ENCODE peak calls at places on chromosomes 3 and 15, in five cellular contexts. One of them, this sample, is unnamed.

GRCh38 chr3:149507491-149508324 is 33.2 kb downstream of the TM4SF4 start:
- DNase-seq in GM12878: peak
- DNase-seq in WTC11: no peak
- DNase-seq in HepG2: no peak
- DNase-seq in K562: no peak
- DNase-seq in this sample: no peak

GRCh38 chr3:62415312-62415791 is 42.0 kb upstream of the FEZF2 start:
- DNase-seq in GM12878: no peak
- DNase-seq in K562: no peak
- DNase-seq in HepG2: no peak
- DNase-seq in WTC11: peak
- DNase-seq in this sample: no peak

GRCh38 chr15:89307046-89307587 is 27.5 kb downstream of the POLG start:
- DNase-seq in HepG2: no peak
- DNase-seq in GM12878: no peak
- DNase-seq in WTC11: no peak
- DNase-seq in K562: no peak
- DNase-seq in this sample: no peak

GRCh38 chr3:122890077-122890484 is 95.2 kb downstream of the SLC49A4 start:
- DNase-seq in K562: no peak
- DNase-seq in GM12878: peak
- DNase-seq in HepG2: no peak
- DNase-seq in WTC11: peak
- DNase-seq in this sample: no peak

GRCh38 chr3:129233538-129233937 is 15.9 kb upstream of the COPG1 start:
- DNase-seq in K562: no peak
- DNase-seq in WTC11: no peak
- DNase-seq in HepG2: no peak
- DNase-seq in GM12878: peak
- DNase-seq in this sample: no peak

GRCh38 chr3:51682079-51682478 is 11.0 kb downstream of the TEX264 start:
- DNase-seq in K562: peak
- DNase-seq in GM12878: peak
- DNase-seq in HepG2: peak
- DNase-seq in WTC11: peak
- DNase-seq in this sample: peak

GRCh38 chr15:81182031-81182745 is 14.5 kb upstream of the IL16 start:
- DNase-seq in GM12878: no peak
- DNase-seq in WTC11: no peak
- DNase-seq in K562: no peak
- DNase-seq in HepG2: no peak
- DNase-seq in this sample: no peak

GRCh38 chr3:24614353-24614752 is 119.7 kb upstream of the THRB start:
- DNase-seq in WTC11: no peak
- DNase-seq in HepG2: no peak
- DNase-seq in K562: no peak
- DNase-seq in GM12878: no peak
- DNase-seq in this sample: no peak

GRCh38 chr3:66402596-66403267 is 98.1 kb downstream of the LRIG1 start:
- DNase-seq in HepG2: no peak
- DNase-seq in K562: peak
- DNase-seq in WTC11: no peak
- DNase-seq in GM12878: no peak
- DNase-seq in this sample: no peak

GRCh38 chr3:64686446-64686908 is 1.3 kb downstream of the ADAMTS9 start:
- DNase-seq in GM12878: no peak
- DNase-seq in K562: peak
- DNase-seq in HepG2: peak
- DNase-seq in WTC11: peak
- DNase-seq in this sample: peak

GRCh38 chr3:148513066-148513671 is 184.5 kb upstream of the AGTR1 start:
- DNase-seq in WTC11: no peak
- DNase-seq in GM12878: no peak
- DNase-seq in HepG2: no peak
- DNase-seq in K562: no peak
- DNase-seq in this sample: no peak

GRCh38 chr3:27800261-27800660 is 78.1 kb upstream of the EOMES start:
- DNase-seq in K562: no peak
- DNase-seq in GM12878: no peak
- DNase-seq in WTC11: no peak
- DNase-seq in HepG2: no peak
- DNase-seq in this sample: no peak

GRCh38 chr3:142019794-142020320 is 129.5 kb downstream of the TFDP2 start:
- DNase-seq in HepG2: no peak
- DNase-seq in K562: peak
- DNase-seq in WTC11: no peak
- DNase-seq in GM12878: peak
- DNase-seq in this sample: no peak

DNA sequence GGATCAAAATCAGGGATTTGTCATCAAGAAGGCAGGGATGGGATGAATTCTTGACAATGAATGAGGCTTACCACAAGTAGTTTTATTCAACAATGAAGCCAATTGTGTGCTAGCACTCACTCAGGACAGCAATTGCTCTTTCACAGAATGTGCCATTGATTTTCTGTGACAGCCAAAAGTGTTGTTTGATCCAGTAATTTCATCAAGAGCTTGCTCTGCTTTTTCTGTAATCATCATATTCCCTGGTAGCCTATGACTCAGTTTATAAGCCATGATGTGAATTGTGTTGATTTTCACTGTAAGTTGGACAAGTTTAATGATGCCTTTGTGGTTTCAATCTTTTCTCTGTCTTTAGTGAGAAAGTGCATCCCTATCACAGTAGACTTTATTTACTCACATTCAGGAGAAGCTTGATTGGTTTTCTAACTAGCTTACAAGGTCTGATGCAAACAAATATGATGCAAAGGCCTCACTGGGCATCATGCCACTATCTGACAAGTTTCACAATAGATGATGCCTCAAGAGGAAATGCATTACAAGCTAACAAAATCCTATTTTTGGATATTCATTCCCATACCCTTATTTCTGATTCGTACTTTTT is 13.6 kb upstream of the CSRNP1 start:
- DNase-seq in HepG2: no peak
- DNase-seq in K562: no peak
- DNase-seq in WTC11: no peak
- DNase-seq in GM12878: no peak
- DNase-seq in this sample: no peak
- TF ChIP-seq ESRRA in HepG2: no peak
- TF ChIP-seq ESRRA in K562: no peak
- TF ChIP-seq ESRRA in WTC11: no peak
- TF ChIP-seq ESRRA in GM12878: no peak
- TF ChIP-seq ESRRA in this sample: no peak

DNA sequence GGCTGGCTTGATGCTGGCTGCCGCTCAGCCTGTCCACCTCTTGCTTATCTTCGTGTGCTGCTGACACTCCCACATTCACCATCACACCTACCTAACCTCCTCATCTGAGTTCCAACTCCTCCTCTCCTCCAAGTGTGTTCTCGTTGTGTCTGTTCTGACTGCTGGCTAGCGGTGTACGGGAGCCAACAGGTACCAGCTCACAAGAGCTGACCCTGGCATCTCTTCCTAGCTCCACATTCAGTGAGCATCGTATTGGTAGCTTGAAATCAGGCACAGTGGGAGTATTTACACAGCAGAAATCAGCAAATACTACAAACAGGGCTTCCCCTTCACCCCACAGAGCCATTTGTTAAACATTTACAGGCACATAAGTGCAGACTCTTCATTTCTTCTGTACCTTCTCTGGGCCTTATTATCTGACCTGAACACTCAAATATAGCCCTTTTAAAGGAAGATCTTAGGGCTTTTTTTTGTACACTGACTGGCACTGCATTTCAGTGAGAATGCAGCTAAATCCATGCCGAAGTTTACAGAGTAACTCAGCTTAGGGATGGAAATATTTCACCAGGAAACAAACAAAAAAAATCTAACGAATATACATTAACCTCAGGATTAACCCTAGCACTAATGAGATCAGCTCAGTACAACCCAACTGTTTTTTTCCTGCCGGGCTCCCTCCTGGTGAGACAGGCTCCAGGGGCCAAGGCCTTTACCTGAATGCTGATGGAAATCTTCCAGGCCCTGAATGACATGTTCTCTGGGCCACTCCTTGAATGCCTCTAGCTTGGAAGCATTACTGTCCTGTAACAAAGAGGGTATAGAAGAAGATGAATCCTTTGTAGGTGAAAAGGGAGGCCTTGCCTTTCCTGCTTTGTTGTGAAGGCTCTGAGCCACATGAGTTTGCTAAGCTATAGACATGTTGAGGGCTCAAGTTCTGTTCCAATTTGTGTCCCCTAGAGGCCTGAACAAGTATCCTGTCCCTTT is 150.5 kb upstream of the LPP start:
- DNase-seq in HepG2: peak
- DNase-seq in GM12878: no peak
- DNase-seq in WTC11: no peak
- DNase-seq in K562: no peak
- DNase-seq in this sample: peak
- TF ChIP-seq ESRRA in HepG2: peak
- TF ChIP-seq ESRRA in GM12878: no peak
- TF ChIP-seq ESRRA in WTC11: no peak
- TF ChIP-seq ESRRA in K562: no peak
- TF ChIP-seq ESRRA in this sample: no peak

GRCh38 chr15:71892335-71892734 is 82.0 kb downstream of the NR2E3 start:
- DNase-seq in HepG2: no peak
- DNase-seq in GM12878: no peak
- DNase-seq in K562: no peak
- DNase-seq in WTC11: no peak
- DNase-seq in this sample: no peak

GRCh38 chr15:71889385-71889784 is 79.0 kb downstream of the NR2E3 start:
- DNase-seq in GM12878: no peak
- DNase-seq in WTC11: no peak
- DNase-seq in HepG2: no peak
- DNase-seq in K562: no peak
- DNase-seq in this sample: no peak

GRCh38 chr15:71888797-71889196 is 78.4 kb downstream of the NR2E3 start:
- DNase-seq in GM12878: peak
- DNase-seq in WTC11: no peak
- DNase-seq in K562: no peak
- DNase-seq in HepG2: no peak
- DNase-seq in this sample: no peak

GRCh38 chr15:71889947-71890346 is 79.6 kb downstream of the NR2E3 start:
- DNase-seq in HepG2: no peak
- DNase-seq in K562: no peak
- DNase-seq in GM12878: no peak
- DNase-seq in WTC11: no peak
- DNase-seq in this sample: no peak

GRCh38 chr15:71891026-71891425 is 80.7 kb downstream of the NR2E3 start:
- DNase-seq in K562: no peak
- DNase-seq in HepG2: no peak
- DNase-seq in WTC11: no peak
- DNase-seq in GM12878: no peak
- DNase-seq in this sample: no peak
- TF ChIP-seq ESRRA in K562: no peak
- TF ChIP-seq ESRRA in HepG2: no peak
- TF ChIP-seq ESRRA in WTC11: no peak
- TF ChIP-seq ESRRA in GM12878: no peak
- TF ChIP-seq ESRRA in this sample: no peak

GRCh38 chr3:193039058-193039457 is 121.4 kb upstream of the MB21D2 start:
- DNase-seq in GM12878: no peak
- DNase-seq in WTC11: no peak
- DNase-seq in HepG2: no peak
- DNase-seq in K562: no peak
- DNase-seq in this sample: no peak

GRCh38 chr3:193046369-193046768 is 128.7 kb upstream of the MB21D2 start:
- DNase-seq in WTC11: no peak
- DNase-seq in GM12878: no peak
- DNase-seq in HepG2: no peak
- DNase-seq in K562: no peak
- DNase-seq in this sample: no peak

GRCh38 chr3:193040836-193041672 is 123.4 kb upstream of the MB21D2 start:
- DNase-seq in K562: peak
- DNase-seq in GM12878: peak
- DNase-seq in WTC11: no peak
- DNase-seq in HepG2: peak
- DNase-seq in this sample: peak
- TF ChIP-seq ESRRA in K562: no peak
- TF ChIP-seq ESRRA in GM12878: no peak
- TF ChIP-seq ESRRA in WTC11: no peak
- TF ChIP-seq ESRRA in HepG2: no peak
- TF ChIP-seq ESRRA in this sample: no peak

This sample was measured in A549.